ENCODE peak calls at places on chromosomes 6 and 20, in ten cellular contexts. B is body of pancreas, F is A549, W is IMR-90, P is esophagus squamous epithelium, S is suprapubic skin, L is Peyer's patch, G is GM12892, A is breast epithelium, J is HepG2. N is an unnamed sample.

GRCh38 chr6:52571099-52571755 is 5.6 kb downstream of the TRAM2 start:
- DNase-seq in F (no peak), P (no peak), B (no peak), A (no peak), G (no peak), L (no peak), W (no peak), S (no peak), J (no peak), N (peak)

GRCh38 chr6:79922018-79922417 is 25.3 kb downstream of the ELOVL4 start:
- DNase-seq in S (no peak), W (no peak), F (no peak), B (no peak), L (no peak), P (no peak), A (no peak), G (no peak), J (no peak), N (no peak)

GRCh38 chr20:20737158-20737557 is 24.7 kb upstream of the RALGAPA2 start:
- DNase-seq in A (no peak), G (no peak), F (no peak), W (no peak), B (no peak), S (no peak), L (no peak), J (no peak), P (no peak), N (no peak)

GRCh38 chr20:32458061-32458836 is 100.1 kb downstream of the ASXL1 start:
- DNase-seq in F (no peak), B (peak), W (no peak), J (no peak), L (no peak), S (no peak), G (no peak), P (no peak), A (no peak), N (no peak)

GRCh38 chr20:48025061-48025515 is 239.8 kb upstream of the SULF2 start:
- DNase-seq in G (no peak), L (no peak), S (no peak), F (no peak), P (no peak), W (peak), A (no peak), J (no peak), B (peak), N (no peak)

GRCh38 chr6:169723200-169723909 is 945 bp downstream of the PHF10 start:
- DNase-seq in P (no peak), W (peak), G (peak), A (peak), B (peak), F (peak), S (peak), L (peak), J (peak), N (peak)

GRCh38 chr6:156782691-156783320 is 5.6 kb downstream of the ARID1B start:
- DNase-seq in B (no peak), P (no peak), W (no peak), S (no peak), F (no peak), G (no peak), J (no peak), A (no peak), L (no peak), N (no peak)

GRCh38 chr6:16964553-16965499 is 137.0 kb upstream of the STMND1 start:
- DNase-seq in F (peak), G (peak), W (peak), B (peak), P (no peak), S (no peak), L (peak), A (peak), J (peak), N (peak)

GRCh38 chr6:83183082-83183828 is 9.8 kb downstream of the PGM3 start:
- DNase-seq in S (no peak), L (no peak), F (no peak), B (peak), G (no peak), P (no peak), J (no peak), A (no peak), W (peak), N (no peak)

GRCh38 chr6:30685977-30686907 is at the start of gene PPP1R18:
- DNase-seq in A (peak), W (peak), G (peak), L (peak), P (peak), B (peak), J (no peak), S (peak), F (no peak), N (no peak)
- TF ChIP-seq POLR2A in A (no peak), W (peak), G (peak), L (no peak), P (no peak), B (no peak), J (no peak), S (no peak), F (no peak), N (no peak)

GRCh38 chr6:75204959-75205775 is 686 bp downstream of the COL12A1 start:
- DNase-seq in B (peak), P (no peak), J (no peak), S (peak), G (peak), L (peak), F (peak), W (peak), A (peak), N (no peak)
- TF ChIP-seq POLR2A in B (no peak), P (no peak), J (no peak), S (no peak), G (no peak), L (no peak), F (no peak), W (peak), A (no peak), N (no peak)

GRCh38 chr6:31626952-31627351 is 6.4 kb downstream of the PRRC2A start:
- DNase-seq in L (no peak), B (no peak), J (no peak), W (no peak), S (no peak), G (no peak), F (no peak), A (no peak), P (no peak), N (no peak)
- TF ChIP-seq POLR2A in L (no peak), B (no peak), J (no peak), W (no peak), S (no peak), G (no peak), F (no peak), A (no peak), P (no peak), N (no peak)

GRCh38 chr6:138403801-138404665 is at the start of gene HEBP2:
- DNase-seq in P (peak), W (peak), F (peak), B (peak), J (peak), G (peak), A (peak), S (peak), L (peak), N (peak)
- TF ChIP-seq POLR2A in P (no peak), W (no peak), F (peak), B (peak), J (peak), G (no peak), A (peak), S (no peak), L (peak), N (peak)

DNA sequence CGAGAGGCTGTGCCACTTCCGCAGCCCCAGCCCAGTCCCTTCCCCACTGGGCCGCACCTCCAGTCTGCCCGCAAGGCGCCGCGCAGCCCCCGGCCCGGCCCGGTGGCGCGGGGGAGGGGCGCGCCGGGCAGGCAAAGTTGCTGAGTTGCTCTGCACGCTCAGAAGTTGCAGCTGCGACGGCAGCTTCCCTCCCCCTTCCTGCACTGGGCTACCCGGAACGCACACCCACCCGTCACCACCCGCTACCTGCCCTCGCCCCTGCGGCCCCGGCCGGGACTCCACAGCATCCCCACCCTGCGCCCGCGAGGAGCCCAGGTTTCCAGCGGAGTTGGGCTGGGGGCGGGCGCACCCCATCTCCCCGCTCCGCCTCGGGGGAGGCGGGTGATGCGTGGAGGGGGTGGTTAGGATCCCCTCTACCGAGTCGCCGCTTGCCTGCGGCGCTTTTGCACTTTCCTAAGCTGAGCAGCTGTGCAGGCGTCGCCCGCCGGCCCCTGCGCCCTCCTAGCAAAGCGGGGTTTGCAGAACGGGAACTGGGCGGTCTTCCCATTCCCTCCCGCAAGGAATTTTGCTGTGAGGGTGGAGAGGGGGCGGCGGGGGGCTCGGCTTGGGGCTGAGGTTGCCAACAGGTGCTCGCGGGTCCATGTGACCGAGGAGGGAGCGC is 55.9 kb upstream of the RREB1 start:
- DNase-seq in W (no peak), S (peak), F (no peak), A (peak), L (peak), J (no peak), P (no peak), B (peak), G (peak), N (peak)
- TF ChIP-seq POLR2A in W (no peak), S (no peak), F (no peak), A (no peak), L (no peak), J (no peak), P (no peak), B (peak), G (peak), N (peak)